ENCODE peak calls at places on chromosomes 2 and 18, in nine cellular contexts. K, S, T, E, H, B, C, R and F are unnamed samples.

GRCh38 chr18:62717850-62718229 is 2.5 kb downstream of the PHLPP1 start:
- DNase-seq in K (no peak), S (no peak), T (no peak), E (no peak), H (no peak), B (no peak), C (no peak), R (no peak), F (no peak)

GRCh38 chr18:48803951-48804855 is 146.6 kb downstream of the SMAD7 start:
- DNase-seq in K (peak), S (peak), T (no peak), E (no peak), H (no peak), B (no peak), C (peak), R (peak), F (peak)

GRCh38 chr18:70520867-70521266 is 232.0 kb downstream of the SOCS6 start:
- DNase-seq in K (no peak), S (no peak), T (no peak), E (no peak), H (no peak), B (no peak), C (no peak), R (no peak), F (no peak)

GRCh38 chr18:9649164-9649540 is 34.8 kb upstream of the PPP4R1 start:
- DNase-seq in K (no peak), S (no peak), T (no peak), E (no peak), H (no peak), B (no peak), C (no peak), R (no peak), F (no peak)

GRCh38 chr2:9556121-9556869 is 665 bp upstream of the ADAM17 start:
- DNase-seq in K (no peak), S (no peak), T (no peak), E (peak), H (no peak), B (no peak), C (no peak), R (no peak), F (peak)

GRCh38 chr2:122563781-122564180 is 808.3 kb downstream of the TSN start:
- DNase-seq in K (no peak), S (no peak), T (no peak), E (no peak), H (no peak), B (no peak), C (no peak), R (no peak), F (no peak)

GRCh38 chr2:39516347-39517101 is 79.4 kb upstream of the MAP4K3 start:
- DNase-seq in K (peak), S (no peak), T (no peak), E (no peak), H (no peak), B (no peak), C (peak), R (no peak), F (no peak)

GRCh38 chr2:46657042-46657504 is 177.7 kb downstream of the TMEM247 start:
- DNase-seq in K (no peak), S (no peak), T (no peak), E (no peak), H (peak), B (peak), C (no peak), R (no peak), F (no peak)

GRCh38 chr2:97726311-97727064 is 13.1 kb downstream of the ZAP70 start:
- DNase-seq in K (no peak), S (no peak), T (no peak), E (no peak), H (no peak), B (peak), C (no peak), R (no peak), F (no peak)

GRCh38 chr2:162155093-162155492 is 3.0 kb upstream of the GCG start:
- DNase-seq in K (no peak), S (no peak), T (no peak), E (no peak), H (no peak), B (no peak), C (no peak), R (no peak), F (no peak)